ENCODE peak calls at places on chromosome 19, in eight cellular contexts. U, X, K, F, L, B, J and T are unnamed samples.

GRCh38 chr19:44890366-44891015 is 563 bp upstream of the TOMM40 start:
- DNase-seq in J (peak), X (no peak), F (peak), U (peak), L (peak), B (peak), K (peak), T (peak)

GRCh38 chr19:37997911-37998344 is 90.9 kb downstream of the SIPA1L3 start:
- DNase-seq in F (no peak), U (peak), B (no peak), L (no peak), X (no peak), K (peak), J (no peak), T (no peak)

GRCh38 chr19:20503536-20503935 is 62.0 kb downstream of the ZNF737 start:
- DNase-seq in F (no peak), X (no peak), J (no peak), L (no peak), K (no peak), U (peak), B (no peak), T (no peak)

GRCh38 chr19:18942692-18943091 is 1.7 kb upstream of the HOMER3 start:
- DNase-seq in B (no peak), F (no peak), K (no peak), U (no peak), L (no peak), J (no peak), X (no peak), T (no peak)

GRCh38 chr19:34364830-34365462 is at the start of gene GPI:
- DNase-seq in K (peak), U (peak), J (peak), X (peak), B (peak), F (no peak), L (peak), T (no peak)

GRCh38 chr19:8517551-8518442 is 3.8 kb upstream of the ZNF414 start:
- DNase-seq in F (peak), J (no peak), U (no peak), L (no peak), X (no peak), K (no peak), B (no peak), T (no peak)

GRCh38 chr19:49592486-49593232 is 1.7 kb downstream of the PRR12 start:
- DNase-seq in B (no peak), X (no peak), L (no peak), J (peak), F (no peak), U (no peak), K (peak), T (no peak)

GRCh38 chr19:10408511-10409291 is 5.4 kb upstream of the CDC37 start:
- DNase-seq in F (peak), B (peak), X (peak), L (no peak), J (peak), K (no peak), U (no peak), T (no peak)

GRCh38 chr19:14363203-14364097 is 17.8 kb upstream of the ADGRE5 start:
- DNase-seq in F (no peak), U (peak), L (no peak), K (no peak), B (peak), X (peak), J (peak), T (no peak)

GRCh38 chr19:3208317-3209207 is 15.9 kb upstream of the CELF5 start:
- DNase-seq in J (no peak), K (no peak), U (no peak), X (no peak), F (no peak), B (no peak), L (no peak), T (peak)

GRCh38 chr19:46537136-46538097 is 41.8 kb upstream of the PNMA8B start:
- DNase-seq in U (peak), X (peak), K (peak), F (peak), L (no peak), B (no peak), J (peak), T (no peak)

GRCh38 chr19:41588497-41589209 is 12.7 kb downstream of the CEACAM21 start:
- DNase-seq in U (peak), K (peak), B (no peak), F (no peak), L (no peak), X (no peak), J (peak), T (no peak)

GRCh38 chr19:5648464-5648863 is 25.6 kb downstream of the SAFB start:
- DNase-seq in K (no peak), U (no peak), F (no peak), J (no peak), L (no peak), B (no peak), X (no peak), T (no peak)